ENCODE peak calls at places on chromosomes 3 and 15, in seven cellular contexts. F is activated gamma-delta T cell treated with Interleukin-2 at 50 U/mL for 16 hours, M is T-cell, Z is head of caudate nucleus, T is DMS 273 treated with DMSO at 0.1 percent for 48 hours, C is NCI-H1417, P is NCI-H460. U is an unnamed sample.

GRCh38 chr15:49918106-49918505 is 200.9 kb downstream of the ATP8B4 start:
- DNase-seq in P (no peak), C (no peak), Z (no peak), T (no peak), F (no peak), M (no peak), U (no peak)

GRCh38 chr3:113698891-113699465 is 2.5 kb upstream of the USF3 start:
- DNase-seq in Z (no peak), C (no peak), T (no peak), M (no peak), P (no peak), F (no peak), U (no peak)

GRCh38 chr15:79987569-79987955 is 16.6 kb upstream of the BCL2A1 start:
- DNase-seq in T (no peak), P (no peak), C (no peak), Z (no peak), F (no peak), M (no peak), U (no peak)

GRCh38 chr3:108677811-108678210 is 79.4 kb downstream of the RETNLB start:
- DNase-seq in P (no peak), Z (no peak), F (no peak), T (no peak), C (no peak), M (no peak), U (no peak)

GRCh38 chr15:61327019-61327631 is 98.0 kb upstream of the RORA start:
- DNase-seq in P (no peak), Z (no peak), T (no peak), C (peak; percentile 73), F (no peak), M (no peak), U (no peak)

GRCh38 chr15:75149911-75150709 is 51.6 kb upstream of the C15orf39 start:
- DNase-seq in T (no peak), F (no peak), P (peak; percentile 80), C (no peak), Z (no peak), M (no peak), U (no peak)

GRCh38 chr3:33526787-33527186 is 86.6 kb upstream of the UBP1 start:
- DNase-seq in C (no peak), M (no peak), F (no peak), T (no peak), Z (no peak), P (no peak), U (no peak)

GRCh38 chr15:100764778-100765457 is 114.7 kb upstream of the ALDH1A3 start:
- DNase-seq in M (no peak), F (no peak), T (no peak), Z (no peak), P (no peak), C (peak; percentile 87), U (peak; percentile 9)

GRCh38 chr15:40756938-40757337 is 1.9 kb upstream of the RMDN3 start:
- DNase-seq in T (no peak), M (no peak), P (no peak), C (peak; percentile 71), F (no peak), Z (no peak), U (peak; percentile 90)

GRCh38 chr3:41317718-41318117 is 118.4 kb downstream of the CTNNB1 start:
- DNase-seq in P (no peak), T (no peak), F (no peak), M (no peak), C (no peak), Z (no peak), U (no peak)

U was measured in NCI-H2227 treated with DMSO at 0.1 percent for 48 hours.